ENCODE peak calls at places on chromosomes 5 and 9, in seven cellular contexts. One of them, this sample, is unnamed.

GRCh38 chr5:35902032-35902681 is 36.3 kb downstream of the CAPSL start:
- DNase-seq in fibroblast of lung: peak; percentile 27
- DNase-seq in IMR-90: peak; percentile 62
- DNase-seq in H9: no peak
- DNase-seq in mammary epithelial cell: no peak
- DNase-seq in PC-3: no peak
- DNase-seq in HepG2: no peak
- DNase-seq in this sample: no peak

GRCh38 chr5:168819004-168819626 is 239.9 kb upstream of the PANK3 start:
- DNase-seq in PC-3: no peak
- DNase-seq in H9: no peak
- DNase-seq in IMR-90: no peak
- DNase-seq in HepG2: no peak
- DNase-seq in mammary epithelial cell: no peak
- DNase-seq in fibroblast of lung: no peak
- DNase-seq in this sample: peak; percentile 74

GRCh38 chr9:80552931-80553330 is 981.2 kb downstream of the TLE4 start:
- DNase-seq in PC-3: no peak
- DNase-seq in mammary epithelial cell: no peak
- DNase-seq in IMR-90: peak; percentile 52
- DNase-seq in HepG2: no peak
- DNase-seq in fibroblast of lung: peak; percentile 97
- DNase-seq in H9: no peak
- DNase-seq in this sample: no peak

GRCh38 chr5:776862-777711 is 7.4 kb downstream of the ZDHHC11B start:
- DNase-seq in IMR-90: no peak
- DNase-seq in H9: peak; percentile 36
- DNase-seq in PC-3: no peak
- DNase-seq in fibroblast of lung: no peak
- DNase-seq in mammary epithelial cell: no peak
- DNase-seq in HepG2: no peak
- DNase-seq in this sample: no peak

GRCh38 chr9:96236854-96237545 is 65.0 kb downstream of the HSD17B3 start:
- DNase-seq in fibroblast of lung: no peak
- DNase-seq in HepG2: no peak
- DNase-seq in IMR-90: no peak
- DNase-seq in H9: no peak
- DNase-seq in PC-3: no peak
- DNase-seq in mammary epithelial cell: no peak
- DNase-seq in this sample: peak; percentile 14

GRCh38 chr5:154972476-154973080 is 31.7 kb downstream of the MRPL22 start:
- DNase-seq in H9: peak; percentile 38
- DNase-seq in HepG2: peak; percentile 35
- DNase-seq in fibroblast of lung: peak; percentile 45
- DNase-seq in mammary epithelial cell: peak; percentile 34
- DNase-seq in IMR-90: peak; percentile 53
- DNase-seq in PC-3: peak; percentile 56
- DNase-seq in this sample: peak; percentile 36

GRCh38 chr9:81604306-81605153 is 84.8 kb downstream of the TLE1 start:
- DNase-seq in IMR-90: peak; percentile 48
- DNase-seq in PC-3: no peak
- DNase-seq in HepG2: no peak
- DNase-seq in mammary epithelial cell: no peak
- DNase-seq in fibroblast of lung: no peak
- DNase-seq in H9: no peak
- DNase-seq in this sample: no peak

GRCh38 chr9:117121331-117121730 is 293.5 kb downstream of the ASTN2 start:
- DNase-seq in mammary epithelial cell: no peak
- DNase-seq in HepG2: no peak
- DNase-seq in H9: no peak
- DNase-seq in IMR-90: no peak
- DNase-seq in fibroblast of lung: no peak
- DNase-seq in PC-3: no peak
- DNase-seq in this sample: no peak

GRCh38 chr9:135439916-135440315 is 39.7 kb upstream of the PPP1R26 start:
- DNase-seq in IMR-90: no peak
- DNase-seq in PC-3: no peak
- DNase-seq in fibroblast of lung: no peak
- DNase-seq in mammary epithelial cell: no peak
- DNase-seq in HepG2: no peak
- DNase-seq in H9: no peak
- DNase-seq in this sample: no peak

GRCh38 chr5:82092-82491 is 9.9 kb upstream of the PLEKHG4B start:
- DNase-seq in H9: peak; percentile 85
- DNase-seq in IMR-90: peak; percentile 17
- DNase-seq in fibroblast of lung: no peak
- DNase-seq in mammary epithelial cell: no peak
- DNase-seq in PC-3: peak; percentile 29
- DNase-seq in HepG2: peak; percentile 52
- DNase-seq in this sample: peak; percentile 93

GRCh38 chr9:70046274-70047070 is 2.8 kb downstream of the MAMDC2 start:
- DNase-seq in H9: peak; percentile 35
- DNase-seq in IMR-90: no peak
- DNase-seq in HepG2: no peak
- DNase-seq in fibroblast of lung: no peak
- DNase-seq in PC-3: no peak
- DNase-seq in mammary epithelial cell: peak; percentile 89
- DNase-seq in this sample: no peak

GRCh38 chr5:170485606-170485911 is 18.3 kb upstream of the KCNIP1 start:
- DNase-seq in H9: no peak
- DNase-seq in IMR-90: no peak
- DNase-seq in fibroblast of lung: no peak
- DNase-seq in PC-3: no peak
- DNase-seq in mammary epithelial cell: no peak
- DNase-seq in HepG2: no peak
- DNase-seq in this sample: no peak

GRCh38 chr5:177431317-177432142 is 5.1 kb downstream of the GRK6 start:
- DNase-seq in H9: no peak
- DNase-seq in mammary epithelial cell: no peak
- DNase-seq in IMR-90: no peak
- DNase-seq in fibroblast of lung: no peak
- DNase-seq in PC-3: no peak
- DNase-seq in HepG2: no peak
- DNase-seq in this sample: no peak

GRCh38 chr5:54295658-54296276 is 14.6 kb downstream of the ARL15 start:
- DNase-seq in fibroblast of lung: no peak
- DNase-seq in mammary epithelial cell: no peak
- DNase-seq in IMR-90: no peak
- DNase-seq in H9: no peak
- DNase-seq in HepG2: no peak
- DNase-seq in PC-3: no peak
- DNase-seq in this sample: no peak

GRCh38 chr9:976805-977360 is 428 bp downstream of the DMRT3 start:
- DNase-seq in H9: peak; percentile 70
- DNase-seq in PC-3: peak; percentile 11
- DNase-seq in HepG2: no peak
- DNase-seq in mammary epithelial cell: peak; percentile 24
- DNase-seq in fibroblast of lung: no peak
- DNase-seq in IMR-90: no peak
- DNase-seq in this sample: peak; percentile 78

GRCh38 chr9:34633851-34634550 is 3.6 kb downstream of the SIGMAR1 start:
- DNase-seq in HepG2: peak; percentile 56
- DNase-seq in IMR-90: peak; percentile 64
- DNase-seq in fibroblast of lung: peak; percentile 70
- DNase-seq in H9: peak; percentile 77
- DNase-seq in mammary epithelial cell: peak; percentile 51
- DNase-seq in PC-3: peak; percentile 56
- DNase-seq in this sample: peak; percentile 84

GRCh38 chr9:16303506-16303905 is 567.0 kb downstream of the BNC2 start:
- DNase-seq in fibroblast of lung: no peak
- DNase-seq in H9: peak; percentile 7
- DNase-seq in HepG2: no peak
- DNase-seq in IMR-90: no peak
- DNase-seq in mammary epithelial cell: no peak
- DNase-seq in PC-3: no peak
- DNase-seq in this sample: no peak

GRCh38 chr5:53262348-53262970 is 152.9 kb upstream of the MOCS2 start:
- DNase-seq in fibroblast of lung: peak; percentile 73
- DNase-seq in H9: no peak
- DNase-seq in IMR-90: peak; percentile 72
- DNase-seq in mammary epithelial cell: peak; percentile 60
- DNase-seq in PC-3: peak; percentile 69
- DNase-seq in HepG2: peak; percentile 2
- DNase-seq in this sample: peak; percentile 46

DNA sequence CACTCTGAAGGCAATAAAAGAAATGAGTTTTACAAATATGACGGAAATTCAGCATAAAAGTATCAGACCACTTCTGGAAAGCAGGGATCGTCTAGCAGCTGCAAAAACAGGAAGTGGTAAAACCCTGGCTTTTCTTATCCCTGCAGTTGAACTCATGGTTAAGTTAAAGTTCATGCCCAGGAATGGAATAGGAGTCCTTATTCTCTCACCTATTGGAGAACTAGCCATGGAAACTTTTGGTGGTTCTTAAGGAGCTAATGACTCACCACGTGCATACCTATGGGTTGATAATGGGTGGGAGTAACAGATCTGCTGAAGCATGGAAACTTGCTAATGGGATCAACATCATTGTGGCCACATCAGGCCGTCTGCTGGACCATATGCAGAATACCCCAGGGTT is 93.5 kb upstream of the RGMB start:
- DNase-seq in IMR-90: peak; percentile 59
- DNase-seq in PC-3: no peak
- DNase-seq in HepG2: no peak
- DNase-seq in H9: no peak
- DNase-seq in mammary epithelial cell: no peak
- DNase-seq in fibroblast of lung: no peak
- DNase-seq in this sample: no peak
- H3K9ac ChIP-seq in IMR-90: no peak overlapping the region
- H3K9ac ChIP-seq in PC-3: no peak overlapping the region
- H3K9ac ChIP-seq in HepG2: no peak overlapping the region
- H3K9ac ChIP-seq in H9: no peak overlapping the region
- H3K9ac ChIP-seq in mammary epithelial cell: no peak overlapping the region
- H3K9ac ChIP-seq in fibroblast of lung: no peak overlapping the region
- H3K9ac ChIP-seq in this sample: no peak overlapping the region

DNA sequence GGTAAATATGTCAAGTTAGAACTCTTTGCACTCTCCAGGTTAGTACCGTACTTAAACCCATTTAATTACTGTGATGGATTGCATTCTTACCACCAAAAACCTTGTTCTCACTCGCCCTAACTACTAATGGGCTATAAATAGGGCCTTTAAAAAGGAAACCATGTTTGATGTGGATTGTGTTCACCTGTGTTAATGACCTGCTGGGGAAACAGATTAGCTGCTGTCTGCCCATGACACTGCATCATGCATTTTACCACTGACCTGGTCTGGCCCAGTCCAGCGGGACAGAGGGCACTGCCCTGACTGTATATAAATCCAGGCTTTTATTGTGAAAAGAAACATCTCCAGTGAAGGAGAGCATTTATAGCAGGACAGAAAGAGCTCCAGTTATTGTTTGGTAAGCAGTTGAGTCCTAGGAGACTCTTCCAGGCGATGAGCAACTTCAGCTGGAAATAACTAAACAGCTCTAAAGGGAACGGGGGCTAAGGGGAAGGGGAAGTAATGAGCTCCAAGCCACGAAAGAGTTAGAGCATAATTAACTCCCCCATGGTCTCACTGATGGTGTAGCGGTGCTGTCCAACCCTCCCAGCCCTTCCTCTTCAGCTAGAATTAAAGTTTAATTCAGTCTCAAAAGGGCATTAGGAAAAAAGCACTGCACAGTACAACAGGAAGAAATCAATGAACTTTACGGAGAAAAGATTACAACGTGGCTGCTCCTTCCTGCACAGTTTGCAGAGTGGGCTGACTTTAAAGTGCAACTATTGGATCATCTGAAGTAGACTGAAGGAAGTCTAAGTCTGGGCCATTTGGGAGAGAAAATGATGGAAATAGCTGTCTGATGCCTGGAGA is 303.1 kb downstream of the ENC1 start:
- DNase-seq in H9: no peak
- DNase-seq in HepG2: no peak
- DNase-seq in mammary epithelial cell: no peak
- DNase-seq in IMR-90: no peak
- DNase-seq in PC-3: no peak
- DNase-seq in fibroblast of lung: no peak
- DNase-seq in this sample: no peak
- H2AFZ ChIP-seq in H9: no peak overlapping the region
- H2AFZ ChIP-seq in HepG2: no peak overlapping the region
- H2AFZ ChIP-seq in mammary epithelial cell: no peak overlapping the region
- H2AFZ ChIP-seq in IMR-90: no peak overlapping the region
- H2AFZ ChIP-seq in PC-3: no peak overlapping the region
- H2AFZ ChIP-seq in fibroblast of lung: no peak overlapping the region
- H2AFZ ChIP-seq in this sample: no peak overlapping the region

GRCh38 chr5:128060644-128061388 is 22.8 kb upstream of the SLC12A2 start:
- DNase-seq in IMR-90: no peak
- DNase-seq in fibroblast of lung: no peak
- DNase-seq in PC-3: no peak
- DNase-seq in mammary epithelial cell: no peak
- DNase-seq in H9: no peak
- DNase-seq in HepG2: no peak
- DNase-seq in this sample: no peak

GRCh38 chr5:128062172-128062746 is 21.3 kb upstream of the SLC12A2 start:
- DNase-seq in mammary epithelial cell: peak; percentile 85
- DNase-seq in IMR-90: peak; percentile 80
- DNase-seq in H9: no peak
- DNase-seq in fibroblast of lung: peak; percentile 42
- DNase-seq in PC-3: peak; percentile 58
- DNase-seq in HepG2: no peak
- DNase-seq in this sample: no peak
- H3K9ac ChIP-seq in mammary epithelial cell: peak overlapping the region; percentile 15
- H3K9ac ChIP-seq in IMR-90: no peak overlapping the region
- H3K9ac ChIP-seq in H9: no peak overlapping the region
- H3K9ac ChIP-seq in fibroblast of lung: no peak overlapping the region
- H3K9ac ChIP-seq in PC-3: no peak overlapping the region
- H3K9ac ChIP-seq in HepG2: no peak overlapping the region
- H3K9ac ChIP-seq in this sample: no peak overlapping the region

GRCh38 chr5:77921369-77921768 is 145.2 kb upstream of the TBCA start:
- DNase-seq in IMR-90: no peak
- DNase-seq in mammary epithelial cell: peak; percentile 49
- DNase-seq in HepG2: no peak
- DNase-seq in H9: no peak
- DNase-seq in PC-3: no peak
- DNase-seq in fibroblast of lung: no peak
- DNase-seq in this sample: no peak

GRCh38 chr5:77926337-77926736 is 150.2 kb upstream of the TBCA start:
- DNase-seq in IMR-90: no peak
- DNase-seq in PC-3: no peak
- DNase-seq in mammary epithelial cell: no peak
- DNase-seq in fibroblast of lung: no peak
- DNase-seq in HepG2: no peak
- DNase-seq in H9: no peak
- DNase-seq in this sample: no peak

GRCh38 chr5:77924081-77924480 is 147.9 kb upstream of the TBCA start:
- DNase-seq in H9: no peak
- DNase-seq in HepG2: no peak
- DNase-seq in IMR-90: no peak
- DNase-seq in fibroblast of lung: no peak
- DNase-seq in mammary epithelial cell: peak; percentile 81
- DNase-seq in PC-3: peak; percentile 3
- DNase-seq in this sample: no peak

GRCh38 chr5:77925503-77925902 is 149.4 kb upstream of the TBCA start:
- DNase-seq in mammary epithelial cell: no peak
- DNase-seq in H9: no peak
- DNase-seq in HepG2: no peak
- DNase-seq in IMR-90: no peak
- DNase-seq in PC-3: no peak
- DNase-seq in fibroblast of lung: no peak
- DNase-seq in this sample: no peak

DNA sequence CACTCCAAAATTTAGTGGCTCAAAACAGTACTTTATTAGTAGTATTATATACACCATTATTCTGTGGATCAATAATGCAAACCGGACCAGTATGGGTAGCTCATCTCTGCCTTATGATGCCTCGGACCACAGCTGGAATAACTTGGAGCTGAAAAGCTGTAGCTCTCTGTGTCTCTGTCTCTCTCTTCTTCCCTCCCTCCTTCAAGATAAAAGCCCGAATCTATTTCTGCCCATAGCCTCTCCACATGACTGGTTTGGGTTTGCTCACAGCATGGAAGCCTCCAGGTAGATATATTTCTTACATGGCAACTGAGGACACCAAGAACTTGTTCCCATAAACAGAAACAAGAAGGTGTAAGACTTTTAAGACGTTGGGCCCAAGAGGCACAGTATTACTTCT is 147.5 kb upstream of the TBCA start:
- DNase-seq in IMR-90: no peak
- DNase-seq in H9: no peak
- DNase-seq in HepG2: no peak
- DNase-seq in mammary epithelial cell: no peak
- DNase-seq in PC-3: no peak
- DNase-seq in fibroblast of lung: no peak
- DNase-seq in this sample: no peak
- H2AFZ ChIP-seq in IMR-90: no peak overlapping the region
- H2AFZ ChIP-seq in H9: no peak overlapping the region
- H2AFZ ChIP-seq in HepG2: no peak overlapping the region
- H2AFZ ChIP-seq in mammary epithelial cell: peak overlapping the region; percentile 34
- H2AFZ ChIP-seq in PC-3: no peak overlapping the region
- H2AFZ ChIP-seq in fibroblast of lung: no peak overlapping the region
- H2AFZ ChIP-seq in this sample: no peak overlapping the region

This sample was measured in neural progenitor cell.